ENCODE peak calls at places on chromosome 7, in seven cellular contexts. One of them, this sample, is unnamed.
A peak's percentile ranks its signal among the peaks of the same experiment; 100 is the strongest.

GRCh38 chr7:148733496-148733895 is 34.8 kb downstream of the CUL1 start:
- DNase-seq in LNCaP clone FGC: no peak
- DNase-seq in choroid plexus epithelial cell: no peak
- DNase-seq in AG09309: no peak
- DNase-seq in tibial artery: no peak
- DNase-seq in lung: no peak
- DNase-seq in cardiac muscle cell: no peak
- DNase-seq in this sample: no peak

GRCh38 chr7:64747802-64748201 is 46.4 kb upstream of the ZNF138 start:
- DNase-seq in lung: no peak
- DNase-seq in AG09309: no peak
- DNase-seq in cardiac muscle cell: no peak
- DNase-seq in LNCaP clone FGC: no peak
- DNase-seq in choroid plexus epithelial cell: no peak
- DNase-seq in tibial artery: no peak
- DNase-seq in this sample: no peak

GRCh38 chr7:11182736-11183135 is 209.1 kb downstream of the PHF14 start:
- DNase-seq in cardiac muscle cell: no peak
- DNase-seq in LNCaP clone FGC: no peak
- DNase-seq in choroid plexus epithelial cell: peak; percentile 75
- DNase-seq in tibial artery: no peak
- DNase-seq in lung: no peak
- DNase-seq in AG09309: peak; percentile 13
- DNase-seq in this sample: no peak

GRCh38 chr7:54252256-54253035 is 289.7 kb upstream of the VSTM2A start:
- DNase-seq in choroid plexus epithelial cell: no peak
- DNase-seq in cardiac muscle cell: no peak
- DNase-seq in lung: no peak
- DNase-seq in AG09309: no peak
- DNase-seq in tibial artery: no peak
- DNase-seq in LNCaP clone FGC: no peak
- DNase-seq in this sample: no peak

GRCh38 chr7:28671526-28671925 is 259.2 kb downstream of the CREB5 start:
- DNase-seq in lung: no peak
- DNase-seq in LNCaP clone FGC: no peak
- DNase-seq in tibial artery: no peak
- DNase-seq in choroid plexus epithelial cell: no peak
- DNase-seq in AG09309: no peak
- DNase-seq in cardiac muscle cell: no peak
- DNase-seq in this sample: no peak

GRCh38 chr7:156464339-156464738 is 176.2 kb upstream of the RNF32 start:
- DNase-seq in LNCaP clone FGC: no peak
- DNase-seq in choroid plexus epithelial cell: no peak
- DNase-seq in cardiac muscle cell: no peak
- DNase-seq in AG09309: no peak
- DNase-seq in lung: no peak
- DNase-seq in tibial artery: no peak
- DNase-seq in this sample: no peak

GRCh38 chr7:103140061-103140460 is 8.8 kb downstream of the NAPEPLD start:
- DNase-seq in LNCaP clone FGC: no peak
- DNase-seq in choroid plexus epithelial cell: no peak
- DNase-seq in AG09309: no peak
- DNase-seq in tibial artery: no peak
- DNase-seq in cardiac muscle cell: no peak
- DNase-seq in lung: no peak
- DNase-seq in this sample: no peak

GRCh38 chr7:116621649-116622048 is 50.3 kb upstream of the MET start:
- DNase-seq in LNCaP clone FGC: no peak
- DNase-seq in tibial artery: no peak
- DNase-seq in cardiac muscle cell: no peak
- DNase-seq in choroid plexus epithelial cell: no peak
- DNase-seq in lung: no peak
- DNase-seq in AG09309: no peak
- DNase-seq in this sample: no peak

GRCh38 chr7:139488810-139489209 is 5.3 kb upstream of the KLRG2 start:
- DNase-seq in lung: no peak
- DNase-seq in LNCaP clone FGC: no peak
- DNase-seq in cardiac muscle cell: no peak
- DNase-seq in AG09309: no peak
- DNase-seq in tibial artery: no peak
- DNase-seq in choroid plexus epithelial cell: no peak
- DNase-seq in this sample: no peak

GRCh38 chr7:157004050-157004838 is 6.2 kb downstream of the MNX1 start:
- DNase-seq in tibial artery: peak; percentile 50
- DNase-seq in cardiac muscle cell: peak; percentile 65
- DNase-seq in lung: no peak
- DNase-seq in LNCaP clone FGC: no peak
- DNase-seq in choroid plexus epithelial cell: peak; percentile 57
- DNase-seq in AG09309: no peak
- DNase-seq in this sample: no peak

GRCh38 chr7:155663942-155664341 is 19.5 kb downstream of the RBM33 start:
- DNase-seq in cardiac muscle cell: no peak
- DNase-seq in tibial artery: no peak
- DNase-seq in lung: no peak
- DNase-seq in choroid plexus epithelial cell: no peak
- DNase-seq in LNCaP clone FGC: no peak
- DNase-seq in AG09309: no peak
- DNase-seq in this sample: no peak

GRCh38 chr7:80151274-80151665 is 16.6 kb downstream of the GNAI1 start:
- DNase-seq in LNCaP clone FGC: no peak
- DNase-seq in AG09309: peak; percentile 83
- DNase-seq in lung: no peak
- DNase-seq in cardiac muscle cell: no peak
- DNase-seq in choroid plexus epithelial cell: peak; percentile 85
- DNase-seq in tibial artery: no peak
- DNase-seq in this sample: no peak

GRCh38 chr7:158488225-158488889 is 99.3 kb downstream of the PTPRN2 start:
- DNase-seq in cardiac muscle cell: no peak
- DNase-seq in tibial artery: no peak
- DNase-seq in LNCaP clone FGC: no peak
- DNase-seq in choroid plexus epithelial cell: no peak
- DNase-seq in AG09309: no peak
- DNase-seq in lung: no peak
- DNase-seq in this sample: no peak

GRCh38 chr7:27560706-27561235 is 101.9 kb downstream of the HIBADH start:
- DNase-seq in AG09309: peak; percentile 67
- DNase-seq in LNCaP clone FGC: no peak
- DNase-seq in cardiac muscle cell: no peak
- DNase-seq in tibial artery: no peak
- DNase-seq in choroid plexus epithelial cell: peak; percentile 84
- DNase-seq in lung: no peak
- DNase-seq in this sample: no peak

GRCh38 chr7:156043435-156044123 is 231.3 kb upstream of the SHH start:
- DNase-seq in lung: no peak
- DNase-seq in cardiac muscle cell: no peak
- DNase-seq in AG09309: no peak
- DNase-seq in tibial artery: no peak
- DNase-seq in LNCaP clone FGC: no peak
- DNase-seq in choroid plexus epithelial cell: no peak
- DNase-seq in this sample: no peak

GRCh38 chr7:55336540-55336939 is 28.6 kb upstream of the LANCL2 start:
- DNase-seq in choroid plexus epithelial cell: no peak
- DNase-seq in tibial artery: no peak
- DNase-seq in cardiac muscle cell: no peak
- DNase-seq in LNCaP clone FGC: no peak
- DNase-seq in AG09309: no peak
- DNase-seq in lung: no peak
- DNase-seq in this sample: no peak

GRCh38 chr7:156224441-156225225 is 412.4 kb upstream of the SHH start:
- DNase-seq in LNCaP clone FGC: no peak
- DNase-seq in lung: peak; percentile 10
- DNase-seq in AG09309: no peak
- DNase-seq in choroid plexus epithelial cell: no peak
- DNase-seq in tibial artery: no peak
- DNase-seq in cardiac muscle cell: no peak
- DNase-seq in this sample: no peak

GRCh38 chr7:51929818-51930217 is 613.2 kb upstream of the COBL start:
- DNase-seq in lung: no peak
- DNase-seq in AG09309: no peak
- DNase-seq in choroid plexus epithelial cell: no peak
- DNase-seq in tibial artery: no peak
- DNase-seq in LNCaP clone FGC: no peak
- DNase-seq in cardiac muscle cell: no peak
- DNase-seq in this sample: no peak

GRCh38 chr7:74289018-74289659 is at the start of gene CLIP2:
- DNase-seq in AG09309: no peak
- DNase-seq in LNCaP clone FGC: no peak
- DNase-seq in choroid plexus epithelial cell: peak; percentile 81
- DNase-seq in tibial artery: peak; percentile 90
- DNase-seq in lung: peak; percentile 77
- DNase-seq in cardiac muscle cell: peak; percentile 90
- DNase-seq in this sample: peak; percentile 85

GRCh38 chr7:101549734-101550133 is 79.4 kb downstream of the MYL10 start:
- DNase-seq in lung: no peak
- DNase-seq in choroid plexus epithelial cell: no peak
- DNase-seq in LNCaP clone FGC: no peak
- DNase-seq in cardiac muscle cell: no peak
- DNase-seq in tibial artery: peak; percentile 47
- DNase-seq in AG09309: no peak
- DNase-seq in this sample: no peak

GRCh38 chr7:38629621-38630020 is 1.6 kb downstream of the AMPH start:
- DNase-seq in cardiac muscle cell: no peak
- DNase-seq in choroid plexus epithelial cell: no peak
- DNase-seq in lung: no peak
- DNase-seq in tibial artery: no peak
- DNase-seq in LNCaP clone FGC: no peak
- DNase-seq in AG09309: peak; percentile 7
- DNase-seq in this sample: no peak

GRCh38 chr7:159020987-159021386 is 123.7 kb downstream of the VIPR2 start:
- DNase-seq in tibial artery: peak; percentile 28
- DNase-seq in choroid plexus epithelial cell: no peak
- DNase-seq in lung: no peak
- DNase-seq in cardiac muscle cell: peak; percentile 60
- DNase-seq in LNCaP clone FGC: no peak
- DNase-seq in AG09309: no peak
- DNase-seq in this sample: no peak

GRCh38 chr7:44103941-44104879 is at the start of gene AEBP1:
- DNase-seq in choroid plexus epithelial cell: peak; percentile 48
- DNase-seq in LNCaP clone FGC: no peak
- DNase-seq in tibial artery: peak; percentile 77
- DNase-seq in lung: no peak
- DNase-seq in cardiac muscle cell: peak; percentile 67
- DNase-seq in AG09309: no peak
- DNase-seq in this sample: peak; percentile 66
- H3K4me3 ChIP-seq in choroid plexus epithelial cell: peak within 1 kb of the TSS; percentile 53
- H3K4me3 ChIP-seq in LNCaP clone FGC: no peak within 1 kb of the TSS
- H3K4me3 ChIP-seq in tibial artery: peak within 1 kb of the TSS; percentile 58
- H3K4me3 ChIP-seq in lung: peak within 1 kb of the TSS; percentile 34
- H3K4me3 ChIP-seq in cardiac muscle cell: peak within 1 kb of the TSS; percentile 76
- H3K4me3 ChIP-seq in AG09309: peak within 1 kb of the TSS; percentile 62
- H3K4me3 ChIP-seq in this sample: peak within 1 kb of the TSS; percentile 78

GRCh38 chr7:128274246-128274889 is 33.3 kb downstream of the LEP start:
- DNase-seq in choroid plexus epithelial cell: no peak
- DNase-seq in tibial artery: no peak
- DNase-seq in AG09309: no peak
- DNase-seq in LNCaP clone FGC: no peak
- DNase-seq in lung: no peak
- DNase-seq in cardiac muscle cell: no peak
- DNase-seq in this sample: no peak

GRCh38 chr7:128268233-128268632 is 27.2 kb downstream of the LEP start:
- DNase-seq in LNCaP clone FGC: no peak
- DNase-seq in cardiac muscle cell: no peak
- DNase-seq in choroid plexus epithelial cell: no peak
- DNase-seq in tibial artery: no peak
- DNase-seq in AG09309: no peak
- DNase-seq in lung: no peak
- DNase-seq in this sample: no peak

GRCh38 chr7:128271471-128272454 is 30.7 kb downstream of the LEP start:
- DNase-seq in AG09309: no peak
- DNase-seq in tibial artery: no peak
- DNase-seq in choroid plexus epithelial cell: no peak
- DNase-seq in cardiac muscle cell: no peak
- DNase-seq in lung: no peak
- DNase-seq in LNCaP clone FGC: no peak
- DNase-seq in this sample: no peak

GRCh38 chr7:128266891-128267839 is 26.1 kb downstream of the LEP start:
- DNase-seq in choroid plexus epithelial cell: peak; percentile 62
- DNase-seq in AG09309: peak; percentile 29
- DNase-seq in lung: peak; percentile 36
- DNase-seq in LNCaP clone FGC: no peak
- DNase-seq in cardiac muscle cell: peak; percentile 17
- DNase-seq in tibial artery: peak; percentile 74
- DNase-seq in this sample: peak; percentile 81

DNA sequence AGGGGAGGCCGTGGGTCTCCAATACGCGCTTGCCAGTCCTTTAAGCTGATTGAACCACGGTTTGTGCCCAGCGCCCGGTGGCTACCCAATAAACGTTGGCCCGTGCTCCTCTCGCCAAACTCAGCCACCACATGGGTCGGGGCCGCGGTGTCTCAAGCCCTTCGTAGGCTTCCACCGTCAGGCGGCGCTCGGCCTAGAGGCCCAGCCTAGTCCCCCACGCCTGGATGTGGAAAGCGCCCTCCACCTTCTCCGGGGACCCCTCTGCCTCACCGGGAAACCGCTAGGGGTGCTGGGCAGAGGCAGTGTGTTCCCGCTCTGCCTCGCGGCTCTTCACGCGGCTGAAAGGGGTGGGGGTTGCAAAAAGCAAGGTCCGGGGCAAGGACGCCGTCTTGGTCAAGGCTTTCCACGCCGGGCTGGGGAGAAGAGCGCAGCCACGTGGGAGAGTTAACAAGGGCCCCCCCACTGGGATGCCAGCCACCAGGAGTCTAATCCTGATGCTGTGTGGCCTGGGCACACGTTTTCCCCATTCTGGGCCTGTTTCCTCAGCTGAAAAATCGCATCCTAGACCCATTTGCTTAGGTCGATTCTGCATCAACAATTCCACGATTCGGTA is 29.8 kb downstream of the LEP start:
- DNase-seq in AG09309: no peak
- DNase-seq in LNCaP clone FGC: no peak
- DNase-seq in tibial artery: no peak
- DNase-seq in cardiac muscle cell: no peak
- DNase-seq in choroid plexus epithelial cell: no peak
- DNase-seq in lung: no peak
- DNase-seq in this sample: no peak
- H3K4me3 ChIP-seq in AG09309: no peak overlapping the region
- H3K4me3 ChIP-seq in LNCaP clone FGC: no peak overlapping the region
- H3K4me3 ChIP-seq in tibial artery: peak overlapping the region; percentile 44
- H3K4me3 ChIP-seq in cardiac muscle cell: no peak overlapping the region
- H3K4me3 ChIP-seq in choroid plexus epithelial cell: no peak overlapping the region
- H3K4me3 ChIP-seq in lung: no peak overlapping the region
- H3K4me3 ChIP-seq in this sample: no peak overlapping the region

GRCh38 chr7:387132-388022 is 97.4 kb downstream of the FOXL3 start:
- DNase-seq in choroid plexus epithelial cell: no peak
- DNase-seq in lung: no peak
- DNase-seq in cardiac muscle cell: no peak
- DNase-seq in AG09309: no peak
- DNase-seq in LNCaP clone FGC: no peak
- DNase-seq in tibial artery: peak; percentile 34
- DNase-seq in this sample: no peak
- H3K4me3 ChIP-seq in choroid plexus epithelial cell: no peak overlapping the region
- H3K4me3 ChIP-seq in lung: no peak overlapping the region
- H3K4me3 ChIP-seq in cardiac muscle cell: no peak overlapping the region
- H3K4me3 ChIP-seq in AG09309: no peak overlapping the region
- H3K4me3 ChIP-seq in LNCaP clone FGC: no peak overlapping the region
- H3K4me3 ChIP-seq in tibial artery: no peak overlapping the region
- H3K4me3 ChIP-seq in this sample: no peak overlapping the region

DNA sequence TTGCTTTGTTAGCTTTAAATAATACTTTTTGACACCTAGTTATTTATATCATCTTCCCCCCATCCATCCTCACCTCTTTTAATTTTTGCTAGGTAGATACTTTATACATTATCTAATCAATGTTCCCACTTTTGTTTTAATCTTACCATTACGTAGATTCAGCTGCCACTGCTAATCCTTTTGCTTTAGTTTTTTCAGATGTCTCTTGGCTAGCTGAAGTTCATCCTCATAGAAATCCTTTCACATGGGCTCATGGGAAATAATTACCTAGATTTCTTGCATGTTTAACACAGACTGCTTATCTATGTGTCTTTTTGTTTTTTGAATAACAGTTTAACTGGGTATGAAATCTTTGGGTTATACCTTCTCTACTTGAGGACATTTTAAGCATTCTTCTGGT is 60.1 kb downstream of the ZNRF2 start:
- DNase-seq in cardiac muscle cell: no peak
- DNase-seq in tibial artery: no peak
- DNase-seq in lung: no peak
- DNase-seq in choroid plexus epithelial cell: no peak
- DNase-seq in LNCaP clone FGC: no peak
- DNase-seq in AG09309: no peak
- DNase-seq in this sample: no peak
- H3K4me3 ChIP-seq in cardiac muscle cell: no peak overlapping the region
- H3K4me3 ChIP-seq in tibial artery: no peak overlapping the region
- H3K4me3 ChIP-seq in lung: no peak overlapping the region
- H3K4me3 ChIP-seq in choroid plexus epithelial cell: no peak overlapping the region
- H3K4me3 ChIP-seq in LNCaP clone FGC: no peak overlapping the region
- H3K4me3 ChIP-seq in AG09309: no peak overlapping the region
- H3K4me3 ChIP-seq in this sample: no peak overlapping the region